ENCODE peak calls at places on chromosomes 4 and X, in nine cellular contexts. Q, K, U, B, R, W, A, H and S are unnamed samples.

GRCh38 chrX:1595711-1596060 is 4.3 kb downstream of the AKAP17A start:
- DNase-seq in Q (no peak), K (no peak), U (no peak), B (no peak), R (no peak), W (no peak), A (no peak), H (no peak), S (no peak)

GRCh38 chrX:3788494-3789233 is 75.2 kb upstream of the PRKX start:
- DNase-seq in Q (no peak), K (no peak), U (no peak), B (no peak), R (no peak), W (no peak), A (no peak), H (no peak), S (no peak)

GRCh38 chr4:2258091-2259035 is 3.5 kb downstream of the MXD4 start:
- DNase-seq in Q (no peak), K (no peak), U (no peak), B (no peak), R (peak), W (peak), A (no peak), H (no peak), S (no peak)

GRCh38 chr4:85084371-85085170 is 118.1 kb upstream of the WDFY3 start:
- DNase-seq in Q (peak), K (peak), U (peak), B (peak), R (no peak), W (no peak), A (peak), H (peak), S (peak)

GRCh38 chr4:106583567-106583966 is 215.0 kb upstream of the GIMD1 start:
- DNase-seq in Q (peak), K (no peak), U (peak), B (no peak), R (no peak), W (no peak), A (no peak), H (no peak), S (no peak)

GRCh38 chr4:69321153-69321729 is 41.0 kb downstream of the UGT2B28 start:
- DNase-seq in Q (no peak), K (no peak), U (no peak), B (no peak), R (peak), W (no peak), A (peak), H (peak), S (no peak)

GRCh38 chr4:76801621-76802545 is 96.1 kb downstream of the SOWAHB start:
- DNase-seq in Q (no peak), K (no peak), U (peak), B (no peak), R (no peak), W (no peak), A (no peak), H (no peak), S (no peak)

GRCh38 chr4:19327364-19327763 is 924.3 kb upstream of the SLIT2 start:
- DNase-seq in Q (no peak), K (no peak), U (no peak), B (no peak), R (no peak), W (no peak), A (no peak), H (no peak), S (no peak)

GRCh38 chr4:153539058-153539826 is 73.1 kb downstream of the TMEM131L start:
- DNase-seq in Q (no peak), K (no peak), U (no peak), B (no peak), R (no peak), W (no peak), A (no peak), H (no peak), S (peak)

GRCh38 chr4:71026086-71026485 is 32.6 kb downstream of the DCK start:
- DNase-seq in Q (peak), K (peak), U (peak), B (no peak), R (no peak), W (no peak), A (peak), H (peak), S (peak)

GRCh38 chrX:78199851-78200250 is 60.4 kb upstream of the TAF9B start:
- DNase-seq in Q (peak), K (no peak), U (no peak), B (no peak), R (no peak), W (no peak), A (no peak), H (peak), S (no peak)

GRCh38 chr4:41050116-41050515 is 164.2 kb downstream of the APBB2 start:
- DNase-seq in Q (no peak), K (no peak), U (no peak), B (no peak), R (no peak), W (no peak), A (no peak), H (no peak), S (no peak)

GRCh38 chr4:72467633-72468032 is 101.4 kb downstream of the ADAMTS3 start:
- DNase-seq in Q (no peak), K (no peak), U (no peak), B (no peak), R (no peak), W (no peak), A (no peak), H (no peak), S (no peak)

GRCh38 chrX:105463483-105463882 is 243.0 kb upstream of the TEX13A start:
- DNase-seq in Q (no peak), K (no peak), U (no peak), B (no peak), R (no peak), W (no peak), A (no peak), H (no peak), S (no peak)

GRCh38 chrX:42602136-42602535 is 175.8 kb downstream of the PPP1R2C start:
- DNase-seq in Q (no peak), K (no peak), U (no peak), B (no peak), R (no peak), W (no peak), A (no peak), H (no peak), S (no peak)